ENCODE peak calls at places on chromosomes 13 and 19, in four cellular contexts. Q is right lobe of liver, C is keratinocyte, T is Peyer's patch. R is an unnamed sample. For H3K27me3, the result is how much of the 10 kb centered on the place peaks cover.

GRCh38 chr13:98411617-98412310 is 165.1 kb downstream of the STK24 start:
- DNase-seq in Q (no peak), C (no peak), T (peak), R (no peak)

GRCh38 chr13:112768795-112769411 is 79.1 kb downstream of the ATP11A start:
- DNase-seq in Q (no peak), C (no peak), T (no peak), R (no peak)

GRCh38 chr13:40336228-40337221 is 329.9 kb downstream of the FOXO1 start:
- DNase-seq in Q (peak), C (no peak), T (no peak), R (no peak)

GRCh38 chr19:44149776-44150175 is 8.4 kb downstream of the ZNF234 start:
- DNase-seq in Q (no peak), C (no peak), T (no peak), R (no peak)

GRCh38 chr19:16361926-16362325 is 37.3 kb downstream of the KLF2 start:
- DNase-seq in Q (no peak), C (no peak), T (no peak), R (no peak)

GRCh38 chr19:54041969-54042606 is 21.6 kb downstream of the VSTM1 start:
- DNase-seq in Q (no peak), C (no peak), T (no peak), R (no peak)

GRCh38 chr19:33193864-33194362 is at the start of gene LRP3:
- DNase-seq in Q (peak), C (no peak), T (no peak), R (peak)

GRCh38 chr19:19185853-19186728 is 5.9 kb downstream of the BORCS8 start:
- DNase-seq in Q (no peak), C (no peak), T (peak), R (no peak)

GRCh38 chr19:49712397-49712859 is 21.5 kb downstream of the CPT1C start:
- DNase-seq in Q (no peak), C (no peak), T (no peak), R (no peak)

GRCh38 chr13:28820099-28821051 is at the start of gene MTUS2:
- DNase-seq in Q (no peak), C (no peak), T (no peak), R (no peak)

GRCh38 chr13:41458939-41459753 is 1.8 kb downstream of the RGCC start:
- DNase-seq in Q (no peak), C (no peak), T (peak), R (no peak)

GRCh38 chr13:68927387-68928026 is 1180.1 kb upstream of the ATXN8OS start:
- DNase-seq in Q (no peak), C (no peak), T (no peak), R (no peak)

GRCh38 chr13:69243366-69243765 is 864.3 kb upstream of the ATXN8OS start:
- DNase-seq in Q (no peak), C (no peak), T (no peak), R (no peak)

GRCh38 chr13:94371855-94372254 is 107.6 kb downstream of the DCT start:
- DNase-seq in Q (no peak), C (no peak), T (no peak), R (no peak)

GRCh38 chr13:108193806-108194205 is 21.5 kb downstream of the LIG4 start:
- DNase-seq in Q (no peak), C (peak), T (no peak), R (no peak)

GRCh38 chr13:26050568-26051230 is 1.1 kb downstream of the SHISA2 start:
- DNase-seq in Q (no peak), C (no peak), T (no peak), R (no peak)

GRCh38 chr13:83153833-83154232 is 728.4 kb downstream of the SLITRK1 start:
- DNase-seq in Q (no peak), C (no peak), T (no peak), R (no peak)

GRCh38 chr13:40381935-40382764 is 284.3 kb downstream of the FOXO1 start:
- DNase-seq in Q (no peak), C (no peak), T (no peak), R (no peak)

GRCh38 chr13:30257433-30258099 is 49.8 kb downstream of the KATNAL1 start:
- DNase-seq in Q (no peak), C (no peak), T (no peak), R (no peak)

GRCh38 chr19:46617566-46618079 is 7.3 kb downstream of the PTGIR start:
- DNase-seq in Q (no peak), C (no peak), T (no peak), R (no peak)

GRCh38 chr13:110271313-110271712 is 35.6 kb downstream of the COL4A1 start:
- DNase-seq in Q (no peak), C (no peak), T (peak), R (no peak)

GRCh38 chr13:99150575-99151370 is 49.9 kb upstream of the UBAC2 start:
- DNase-seq in Q (no peak), C (peak), T (no peak), R (no peak)

GRCh38 chr19:38399081-38399480 is 3.8 kb upstream of the FAM98C start:
- DNase-seq in Q (no peak), C (no peak), T (no peak), R (no peak)

GRCh38 chr19:2711175-2711936 is 8.9 kb upstream of the GNG7 start:
- DNase-seq in Q (no peak), C (no peak), T (peak), R (no peak)
- H3K27ac ChIP-seq in Q (no peak), C (no peak), T (no peak), R (no peak)

GRCh38 chr19:41937525-41937924 is 9.3 kb upstream of the ERFL start:
- DNase-seq in Q (no peak), C (no peak), T (no peak), R (no peak)
- H3K27me3 ChIP-seq in Q (under half), C (half or more), T (under half), R (under half)

GRCh38 chr13:100694722-100695644 is 20.4 kb upstream of the TMTC4 start:
- DNase-seq in Q (no peak), C (no peak), T (peak), R (no peak)
- TF ChIP-seq CTCF in Q (peak), C (peak), T (no peak), R (no peak)

GRCh38 chr13:50526771-50527567 is 316.5 kb downstream of the DLEU7 start:
- DNase-seq in Q (no peak), C (no peak), T (no peak), R (no peak)
- H3K27ac ChIP-seq in Q (no peak), C (no peak), T (no peak), R (no peak)

GRCh38 chr19:29563688-29564087 is 37.9 kb downstream of the VSTM2B start:
- DNase-seq in Q (no peak), C (no peak), T (no peak), R (no peak)
- H3K27me3 ChIP-seq in Q (under half), C (under half), T (under half), R (under half)